ENCODE peak calls at places on chromosomes 2 and 18, in six cellular contexts. X is pancreas, Q is lower lobe of right lung, F is kidney, G is cardiac muscle cell, B is foreskin fibroblast. K is an unnamed sample.

GRCh38 chr2:183070942-183071844 is 7.4 kb upstream of the DUSP19 start:
- DNase-seq in X (peak), Q (peak), F (peak), G (peak), B (peak), K (no peak)

GRCh38 chr2:234457421-234457820 is 39.5 kb downstream of the ARL4C start:
- DNase-seq in X (no peak), Q (no peak), F (no peak), G (no peak), B (peak), K (no peak)

GRCh38 chr2:188142088-188142487 is 149.6 kb upstream of the GULP1 start:
- DNase-seq in X (no peak), Q (no peak), F (no peak), G (no peak), B (peak), K (no peak)

GRCh38 chr18:57885931-57886330 is 82.8 kb upstream of the ATP8B1 start:
- DNase-seq in X (no peak), Q (no peak), F (no peak), G (no peak), B (no peak), K (no peak)

GRCh38 chr18:48800877-48801727 is 149.7 kb downstream of the SMAD7 start:
- DNase-seq in X (peak), Q (peak), F (peak), G (no peak), B (peak), K (no peak)

GRCh38 chr2:134401081-134401497 is 147.2 kb downstream of the MGAT5 start:
- DNase-seq in X (peak), Q (no peak), F (no peak), G (peak), B (peak), K (no peak)

GRCh38 chr2:20211860-20212458 is 13.0 kb downstream of the SDC1 start:
- DNase-seq in X (no peak), Q (no peak), F (no peak), G (no peak), B (no peak), K (no peak)

GRCh38 chr18:8416212-8417019 is 192.8 kb upstream of the RAB12 start:
- DNase-seq in X (no peak), Q (no peak), F (no peak), G (no peak), B (no peak), K (no peak)

K was measured in AML-193.